ENCODE peak calls at places on chromosome 2, in ten cellular contexts. C is adipocyte, I is Panc1, K is breast epithelium, H is fibroblast of lung, V is bronchial epithelial cell, Q is GM12865, E is brain microvascular endothelial cell, X is OCI-LY7, A is K562. D is an unnamed sample.

GRCh38 chr2:10390369-10390801 is 57.7 kb downstream of the ODC1 start:
- DNase-seq in C (no peak), I (no peak), K (no peak), H (no peak), V (peak), Q (no peak), E (no peak), X (no peak), A (no peak), D (no peak)

GRCh38 chr2:8030694-8031303 is 651.1 kb upstream of the ID2 start:
- DNase-seq in C (no peak), I (no peak), K (no peak), H (no peak), V (peak), Q (peak), E (no peak), X (no peak), A (no peak), D (no peak)

GRCh38 chr2:120862254-120863172 is 126.8 kb downstream of the GLI2 start:
- DNase-seq in C (no peak), I (no peak), K (no peak), H (no peak), V (no peak), Q (no peak), E (no peak), X (no peak), A (no peak), D (no peak)

GRCh38 chr2:43250015-43250414 is 23.6 kb upstream of the ZFP36L2 start:
- DNase-seq in C (no peak), I (no peak), K (no peak), H (no peak), V (no peak), Q (no peak), E (no peak), X (no peak), A (no peak), D (no peak)

GRCh38 chr2:12169060-12169406 is 422.6 kb downstream of the LPIN1 start:
- DNase-seq in C (peak), I (no peak), K (peak), H (peak), V (peak), Q (peak), E (peak), X (no peak), A (no peak), D (peak)

GRCh38 chr2:26462511-26463251 is 15.2 kb downstream of the OTOF start:
- DNase-seq in C (peak), I (no peak), K (no peak), H (peak), V (peak), Q (no peak), E (peak), X (no peak), A (peak), D (peak)

GRCh38 chr2:66362651-66363050 is 72.3 kb upstream of the MEIS1 start:
- DNase-seq in C (no peak), I (no peak), K (no peak), H (no peak), V (no peak), Q (no peak), E (no peak), X (no peak), A (no peak), D (no peak)

GRCh38 chr2:170177950-170178781 is at the start of gene MYO3B:
- DNase-seq in C (peak), I (no peak), K (no peak), H (peak), V (peak), Q (peak), E (no peak), X (no peak), A (no peak), D (peak)

GRCh38 chr2:43714164-43714563 is 37.9 kb upstream of the C1GALT1C1L start:
- DNase-seq in C (peak), I (no peak), K (no peak), H (peak), V (peak), Q (no peak), E (no peak), X (no peak), A (no peak), D (peak)

GRCh38 chr2:115389024-115389423 is 946.6 kb downstream of the DPP10 start:
- DNase-seq in C (no peak), I (no peak), K (no peak), H (no peak), V (no peak), Q (no peak), E (no peak), X (no peak), A (no peak), D (no peak)

GRCh38 chr2:231104115-231104713 is 20.6 kb downstream of the HTR2B start:
- DNase-seq in C (peak), I (peak), K (peak), H (peak), V (peak), Q (peak), E (peak), X (peak), A (peak), D (peak)

GRCh38 chr2:121220995-121221394 is 64.0 kb downstream of the TFCP2L1 start:
- DNase-seq in C (no peak), I (peak), K (no peak), H (no peak), V (peak), Q (no peak), E (no peak), X (no peak), A (no peak), D (no peak)

GRCh38 chr2:7886665-7887064 is 795.2 kb upstream of the ID2 start:
- DNase-seq in C (peak), I (no peak), K (no peak), H (no peak), V (peak), Q (no peak), E (peak), X (no peak), A (no peak), D (no peak)

GRCh38 chr2:172919732-172920131 is 155.9 kb upstream of the MAP3K20 start:
- DNase-seq in C (no peak), I (no peak), K (no peak), H (no peak), V (no peak), Q (peak), E (no peak), X (no peak), A (no peak), D (no peak)

GRCh38 chr2:69100220-69100723 is 87.3 kb downstream of the ANTXR1 start:
- DNase-seq in C (peak), I (no peak), K (no peak), H (peak), V (no peak), Q (no peak), E (no peak), X (no peak), A (no peak), D (peak)

GRCh38 chr2:148058641-148059040 is 37.8 kb downstream of the MBD5 start:
- DNase-seq in C (peak), I (no peak), K (no peak), H (peak), V (no peak), Q (no peak), E (no peak), X (no peak), A (no peak), D (no peak)

GRCh38 chr2:134360750-134361487 is 107.0 kb downstream of the MGAT5 start:
- DNase-seq in C (no peak), I (no peak), K (no peak), H (peak), V (no peak), Q (no peak), E (no peak), X (no peak), A (no peak), D (no peak)

GRCh38 chr2:170525566-170525900 is 189.6 kb upstream of the SP5 start:
- DNase-seq in C (peak), I (peak), K (peak), H (peak), V (peak), Q (no peak), E (peak), X (no peak), A (no peak), D (peak)

GRCh38 chr2:224031358-224031970 is 7.6 kb downstream of the SERPINE2 start:
- DNase-seq in C (no peak), I (no peak), K (no peak), H (no peak), V (no peak), Q (peak), E (no peak), X (no peak), A (peak), D (no peak)

GRCh38 chr2:143231257-143231650 is 102.0 kb downstream of the ARHGAP15 start:
- DNase-seq in C (peak), I (no peak), K (no peak), H (peak), V (no peak), Q (no peak), E (peak), X (no peak), A (no peak), D (no peak)

GRCh38 chr2:183996825-183997823 is 601.2 kb upstream of the ZNF804A start:
- DNase-seq in C (no peak), I (no peak), K (no peak), H (no peak), V (no peak), Q (peak), E (no peak), X (no peak), A (no peak), D (no peak)

GRCh38 chr2:11896386-11896785 is 150.0 kb downstream of the LPIN1 start:
- DNase-seq in C (no peak), I (no peak), K (no peak), H (no peak), V (no peak), Q (no peak), E (no peak), X (no peak), A (no peak), D (no peak)

GRCh38 chr2:109468893-109469292 is 144.9 kb downstream of the SEPTIN10 start:
- DNase-seq in C (no peak), I (no peak), K (no peak), H (no peak), V (no peak), Q (no peak), E (no peak), X (no peak), A (no peak), D (no peak)

GRCh38 chr2:80703532-80703931 is 399.0 kb upstream of the LRRTM1 start:
- DNase-seq in C (no peak), I (no peak), K (no peak), H (no peak), V (no peak), Q (no peak), E (no peak), X (no peak), A (no peak), D (no peak)

GRCh38 chr2:105517814-105518705 is 119.2 kb upstream of the FHL2 start:
- DNase-seq in C (peak), I (no peak), K (no peak), H (peak), V (no peak), Q (no peak), E (peak), X (no peak), A (no peak), D (no peak)

DNA sequence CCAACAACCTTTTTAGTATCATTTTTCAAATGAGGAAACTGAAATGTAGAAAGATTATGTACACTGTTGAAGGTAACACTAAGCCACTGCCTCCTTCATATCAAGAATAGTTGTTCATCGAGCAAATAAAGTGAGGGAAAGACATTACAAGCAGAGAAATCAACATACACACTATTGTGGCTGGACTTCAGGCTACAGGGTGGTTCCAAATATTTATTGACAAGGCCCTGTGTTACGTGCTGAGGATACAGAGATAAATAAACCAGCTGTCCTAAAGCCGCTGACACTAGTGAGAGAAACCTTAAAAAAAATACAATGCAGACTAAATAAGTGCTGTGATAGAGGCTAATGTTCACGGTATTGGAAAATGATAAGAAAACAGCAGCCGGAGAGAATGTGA is 1.9 kb upstream of the LNPK start:
- DNase-seq in C (no peak), I (no peak), K (no peak), H (no peak), V (no peak), Q (no peak), E (no peak), X (no peak), A (no peak), D (no peak)
- H3K4me3 ChIP-seq in C (no peak), I (no peak), K (no peak), H (no peak), V (no peak), Q (no peak), E (no peak), X (no peak), A (no peak), D (no peak)

DNA sequence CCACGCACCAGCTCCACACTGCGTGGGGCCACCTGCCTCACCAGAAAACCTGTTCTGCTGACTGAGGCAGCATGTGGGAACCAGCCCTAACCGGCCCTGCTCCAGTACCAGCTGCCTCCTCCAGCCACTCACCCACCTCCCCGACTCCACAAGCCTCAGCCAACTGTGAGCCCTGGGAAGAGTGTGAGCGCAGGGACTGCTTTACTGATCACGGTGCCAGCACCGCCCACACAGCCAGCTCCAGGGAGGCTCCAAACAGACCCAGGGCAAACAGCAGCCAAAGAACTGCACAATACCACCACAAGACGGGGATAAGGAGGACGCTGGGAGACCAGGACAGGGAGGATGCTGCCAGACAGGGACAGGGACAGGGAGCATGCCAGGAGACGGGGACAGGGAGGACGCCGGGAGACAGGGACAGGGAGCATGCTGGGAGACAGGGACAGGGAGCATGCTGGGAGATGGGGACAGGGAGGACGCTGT is 28.4 kb downstream of the EIPR1 start:
- DNase-seq in C (no peak), I (no peak), K (peak), H (no peak), V (peak), Q (no peak), E (peak), X (no peak), A (no peak), D (no peak)
- H3K4me3 ChIP-seq in C (no peak), I (no peak), K (peak), H (no peak), V (no peak), Q (no peak), E (no peak), X (no peak), A (no peak), D (no peak)

DNA sequence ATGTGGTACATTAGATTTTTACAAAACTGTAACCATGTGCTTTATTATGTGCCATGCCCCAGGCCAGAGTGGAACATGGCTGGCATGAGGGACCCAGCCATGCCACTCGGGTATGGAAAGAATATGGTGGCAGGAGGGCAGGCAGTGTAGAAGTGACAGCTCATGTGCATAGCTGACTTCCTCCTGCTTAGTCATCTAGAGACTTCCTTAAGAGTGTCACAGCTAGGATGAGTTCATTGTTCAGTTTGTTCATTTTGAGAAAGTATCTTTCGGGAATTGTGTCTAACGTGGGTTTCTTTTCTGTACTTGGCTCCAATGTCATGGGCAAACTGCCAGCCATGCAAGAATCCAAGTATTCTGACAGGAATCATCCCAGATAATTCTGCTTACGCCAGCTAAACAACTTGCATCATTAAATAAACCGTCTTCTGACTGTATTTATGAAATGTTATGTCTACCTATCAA is 94.3 kb upstream of the ITGB6 start:
- DNase-seq in C (peak), I (no peak), K (no peak), H (peak), V (peak), Q (peak), E (peak), X (no peak), A (no peak), D (no peak)
- H3K4me3 ChIP-seq in C (peak), I (no peak), K (no peak), H (no peak), V (no peak), Q (no peak), E (no peak), X (no peak), A (no peak), D (no peak)

GRCh38 chr2:1740714-1741584 is 3.4 kb downstream of the PXDN start:
- DNase-seq in C (no peak), I (no peak), K (no peak), H (no peak), V (no peak), Q (no peak), E (no peak), X (no peak), A (no peak), D (no peak)
- H3K4me3 ChIP-seq in C (no peak), I (no peak), K (no peak), H (no peak), V (no peak), Q (no peak), E (no peak), X (no peak), A (no peak), D (no peak)

GRCh38 chr2:71598526-71598925 is 145.2 kb downstream of the DYSF start:
- DNase-seq in C (no peak), I (no peak), K (no peak), H (no peak), V (no peak), Q (no peak), E (no peak), X (no peak), A (no peak), D (no peak)
- H3K4me3 ChIP-seq in C (no peak), I (no peak), K (no peak), H (no peak), V (no peak), Q (no peak), E (no peak), X (no peak), A (no peak), D (no peak)

DNA sequence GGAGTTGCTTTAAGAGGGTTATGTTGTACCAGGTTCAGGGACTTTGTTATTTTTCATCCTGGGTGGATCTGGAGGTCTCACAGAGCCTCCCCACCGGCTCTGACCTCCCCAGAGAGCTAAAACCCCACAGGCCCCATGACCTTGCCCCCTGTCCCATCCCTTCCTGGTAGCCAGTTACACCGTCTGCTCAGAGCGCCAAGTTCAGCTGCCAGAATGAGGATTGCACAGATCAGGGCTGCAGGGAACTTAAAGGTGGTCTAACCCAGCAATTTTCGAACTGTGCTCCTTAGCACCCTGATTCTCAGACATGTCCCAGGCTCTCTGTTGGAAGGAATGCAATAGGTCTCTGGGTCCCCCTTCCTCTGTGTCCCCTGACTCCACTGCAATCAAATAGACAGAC is 32.1 kb downstream of the ATOH8 start:
- DNase-seq in C (no peak), I (no peak), K (no peak), H (no peak), V (no peak), Q (no peak), E (no peak), X (no peak), A (no peak), D (no peak)
- H3K4me3 ChIP-seq in C (no peak), I (no peak), K (no peak), H (no peak), V (no peak), Q (no peak), E (no peak), X (no peak), A (no peak), D (no peak)

DNA sequence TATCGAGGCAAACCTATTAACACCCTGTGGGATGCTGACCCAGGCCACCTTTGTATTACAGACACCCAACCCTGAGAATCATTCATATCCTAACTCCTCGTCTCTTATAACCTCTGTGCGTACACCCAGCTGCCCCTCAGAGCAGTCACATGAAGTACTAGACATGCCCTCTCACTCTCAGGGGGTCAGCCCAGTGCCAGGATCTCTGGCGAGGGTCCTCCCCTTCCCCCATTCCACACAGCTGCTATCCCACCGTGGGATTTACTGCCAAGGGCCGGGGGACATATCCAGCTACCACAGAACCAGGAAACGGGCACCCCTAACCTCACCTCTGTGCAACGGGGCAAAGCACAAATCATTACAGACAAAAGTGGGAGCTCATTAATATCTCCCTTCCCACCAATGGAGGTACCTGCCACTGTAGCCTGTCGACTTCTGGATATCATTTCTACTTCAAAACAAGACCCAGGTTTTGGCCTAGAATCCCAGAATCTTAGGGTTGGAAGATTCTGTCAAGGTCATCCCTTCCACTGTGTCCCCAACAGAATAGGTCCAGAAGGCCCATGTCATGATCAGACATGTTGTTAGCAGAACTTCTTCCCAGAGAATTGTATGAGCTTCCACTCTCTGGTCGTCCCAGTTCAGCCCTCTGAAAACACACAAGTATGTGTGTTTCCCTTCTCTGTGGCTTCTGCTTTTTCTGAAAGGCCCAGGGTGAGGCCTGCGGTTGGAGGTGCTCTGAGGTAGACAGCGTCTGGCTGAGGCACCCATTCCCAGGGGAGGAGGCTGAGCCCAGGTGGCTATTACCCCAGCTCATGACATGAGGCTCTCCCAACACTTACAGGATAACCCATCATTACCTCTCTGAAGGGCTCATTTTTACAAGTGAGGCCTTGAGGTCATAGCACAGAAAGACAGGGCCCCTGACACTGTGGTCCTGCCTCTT is 1.7 kb downstream of the TMBIM1 start:
- DNase-seq in C (no peak), I (no peak), K (no peak), H (no peak), V (no peak), Q (peak), E (no peak), X (peak), A (no peak), D (no peak)
- H3K4me3 ChIP-seq in C (peak), I (peak), K (peak), H (peak), V (peak), Q (peak), E (peak), X (peak), A (peak), D (peak)